ENCODE peak calls at places on chromosome 4, in five cellular contexts. I, S, N, H and T are unnamed samples.

GRCh38 chr4:31360786-31361185 is 640.6 kb downstream of the PCDH7 start:
- DNase-seq in I (no peak), S (no peak), H (no peak), N (no peak), T (no peak)

GRCh38 chr4:164890691-164891090 is 13.7 kb downstream of the APELA start:
- DNase-seq in N (no peak), I (no peak), S (no peak), H (no peak), T (no peak)

GRCh38 chr4:153022233-153022632 is 86.1 kb downstream of the FHDC1 start:
- DNase-seq in N (no peak), I (no peak), H (no peak), S (no peak), T (no peak)

GRCh38 chr4:60589425-60589824 is 610.7 kb upstream of the ADGRL3 start:
- DNase-seq in H (no peak), S (no peak), I (no peak), N (no peak), T (no peak)

GRCh38 chr4:94545296-94545695 is 93.6 kb downstream of the PDLIM5 start:
- DNase-seq in I (no peak), H (peak), N (no peak), S (no peak), T (no peak)

GRCh38 chr4:79551555-79551954 is 143.5 kb upstream of the GK2 start:
- DNase-seq in I (no peak), N (no peak), H (no peak), S (no peak), T (no peak)

GRCh38 chr4:168886361-168886760 is 123.7 kb downstream of the CBR4 start:
- DNase-seq in S (no peak), H (no peak), N (no peak), I (no peak), T (peak)

GRCh38 chr4:105748222-105748621 is 39.6 kb downstream of the GSTCD start:
- DNase-seq in S (no peak), I (no peak), H (no peak), N (no peak), T (no peak)

GRCh38 chr4:108571027-108571569 is 49.3 kb upstream of the RPL34 start:
- DNase-seq in I (no peak), N (no peak), S (no peak), H (no peak), T (no peak)

GRCh38 chr4:117477925-117478324 is 392.5 kb upstream of the TRAM1L1 start:
- DNase-seq in N (no peak), S (no peak), H (no peak), I (no peak), T (no peak)

GRCh38 chr4:11051181-11051580 is 366.6 kb upstream of the CLNK start:
- DNase-seq in H (no peak), I (no peak), N (no peak), S (no peak), T (no peak)

GRCh38 chr4:25783943-25784342 is 78.8 kb downstream of the SEL1L3 start:
- DNase-seq in I (no peak), H (no peak), S (no peak), N (no peak), T (no peak)

GRCh38 chr4:17203767-17204166 is 305.3 kb upstream of the LDB2 start:
- DNase-seq in H (no peak), S (no peak), N (no peak), I (no peak), T (no peak)

GRCh38 chr4:41535911-41536361 is 2.0 kb upstream of the LIMCH1 start:
- DNase-seq in H (no peak), S (no peak), N (no peak), I (no peak), T (no peak)

GRCh38 chr4:21134994-21135393 is 434.7 kb downstream of the PACRGL start:
- DNase-seq in I (no peak), S (no peak), H (no peak), N (no peak), T (no peak)
- TF ChIP-seq SP1 in I (no peak), S (no peak), H (no peak), N (no peak), T (no peak)

GRCh38 chr4:120616-121015 is 3.7 kb upstream of the ZNF718 start:
- DNase-seq in S (no peak), H (no peak), N (no peak), I (no peak), T (no peak)

GRCh38 chr4:125833-126232 is 1.5 kb downstream of the ZNF718 start:
- DNase-seq in H (no peak), S (no peak), N (no peak), I (no peak), T (no peak)

GRCh38 chr4:125085-125820 is 952 bp downstream of the ZNF718 start:
- DNase-seq in S (peak), N (no peak), I (no peak), H (no peak), T (no peak)

GRCh38 chr4:121408-122084 is 2.8 kb upstream of the ZNF718 start:
- DNase-seq in H (no peak), N (no peak), I (no peak), S (no peak), T (no peak)

DNA sequence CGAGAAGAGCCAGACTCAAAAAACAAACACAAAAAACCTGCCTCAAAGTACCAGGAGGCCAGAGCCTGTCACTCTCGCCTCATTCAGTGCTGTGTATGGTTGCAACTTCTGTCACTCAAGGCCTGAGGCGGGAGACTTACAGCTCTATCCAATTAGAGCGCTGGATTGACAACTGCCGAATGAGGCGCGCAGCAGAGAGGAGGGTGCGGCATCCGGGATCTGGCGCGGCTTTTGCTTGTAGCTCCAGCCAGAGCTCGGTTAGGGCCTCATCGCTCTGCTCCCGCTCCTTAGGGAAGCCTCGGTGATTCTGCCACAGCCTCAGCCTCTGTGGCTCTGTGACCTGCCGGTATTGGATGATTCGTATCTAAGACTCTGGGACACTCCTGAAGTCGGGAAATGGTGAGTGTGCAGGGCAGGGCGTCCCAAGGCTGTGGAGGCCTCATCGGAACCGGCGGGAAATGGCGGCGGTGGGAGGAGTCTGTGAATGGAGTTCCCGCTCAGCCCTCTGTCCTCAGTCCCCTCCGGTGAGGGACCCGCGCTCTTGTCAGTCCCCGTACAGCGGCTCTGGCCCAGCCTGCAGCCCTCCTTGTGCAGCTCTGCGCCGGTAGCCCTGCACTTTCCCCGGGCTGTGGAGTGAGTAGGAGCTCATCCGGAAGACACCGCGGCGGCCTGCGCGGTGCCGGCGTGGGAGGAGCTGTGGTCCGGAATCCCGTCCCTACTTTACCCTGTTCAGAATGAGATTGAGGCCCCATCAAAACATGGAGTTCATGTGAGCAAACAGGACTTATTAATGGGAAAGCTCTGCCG is at the start of gene ZNF718:
- DNase-seq in I (peak), H (no peak), N (peak), S (peak), T (no peak)
- H3K9ac ChIP-seq in I (peak), H (no peak), N (peak), S (peak), T (no peak)

DNA sequence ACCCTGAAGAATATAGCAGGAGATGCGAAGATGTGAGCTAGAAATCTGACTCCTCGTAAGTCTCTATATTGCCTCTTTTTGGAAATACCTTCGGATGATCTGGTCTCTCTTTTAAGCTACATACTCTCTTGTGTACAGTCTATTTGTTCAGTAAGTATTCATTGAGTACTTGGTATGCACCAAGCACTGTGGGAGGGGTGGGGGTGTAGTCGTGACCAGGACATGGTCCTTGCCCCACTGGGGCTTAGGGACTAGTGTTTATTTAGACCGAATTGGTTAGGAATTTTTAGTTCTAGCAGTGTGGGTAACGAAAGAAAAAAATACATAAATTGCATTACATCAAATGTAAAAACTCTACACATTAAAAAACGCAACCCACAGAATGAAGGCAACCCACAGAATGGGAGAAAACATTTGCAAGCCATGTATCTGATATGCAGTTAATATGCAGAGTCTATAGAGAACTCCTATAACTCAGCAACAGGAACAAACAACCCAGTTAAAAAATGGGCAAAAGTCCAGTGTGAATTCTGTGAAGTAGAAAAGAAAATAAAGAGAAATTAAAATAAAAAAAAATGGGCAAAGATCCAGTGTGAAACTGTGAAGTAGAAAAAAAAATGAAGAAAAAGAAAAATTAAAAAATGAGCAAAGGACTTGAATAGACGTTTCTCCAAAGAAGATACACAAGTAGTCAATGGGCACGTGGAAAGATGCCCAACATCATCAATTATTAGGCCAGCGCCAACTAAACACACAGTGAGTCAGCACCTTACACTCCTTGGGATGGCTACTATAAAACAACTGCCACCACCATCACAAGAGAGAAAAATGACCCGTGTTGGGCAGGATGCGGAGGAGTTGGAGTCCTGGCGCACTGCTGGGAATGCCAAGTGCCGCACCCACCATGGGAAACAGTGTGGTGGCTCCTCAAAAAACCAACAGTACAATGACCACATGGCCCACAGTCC is 43.9 kb downstream of the RGS12 start:
- DNase-seq in S (no peak), I (no peak), H (no peak), N (no peak), T (no peak)
- H3K4me2 ChIP-seq in S (no peak), I (no peak), H (no peak), N (no peak), T (no peak)

DNA sequence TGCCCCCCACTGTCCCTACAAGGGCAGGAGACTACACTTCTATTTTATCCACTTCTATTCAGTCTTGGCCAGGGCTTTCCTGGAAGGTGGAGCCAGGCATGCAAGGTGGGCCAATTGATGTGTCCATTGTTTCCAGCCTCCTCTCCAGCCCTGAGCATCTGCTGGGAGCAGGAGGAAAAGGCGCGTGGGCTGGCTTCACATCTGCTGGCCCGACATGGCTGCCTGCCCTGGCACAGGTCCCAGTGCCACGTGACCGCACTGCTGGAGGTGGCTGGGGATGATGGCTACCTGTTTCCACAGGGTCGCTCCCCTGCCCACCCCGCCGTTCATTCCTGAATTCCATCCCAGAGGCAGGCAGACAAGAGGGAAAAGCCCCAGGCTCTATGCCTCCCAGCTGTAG is 247.7 kb downstream of the AFAP1 start:
- DNase-seq in H (no peak), N (no peak), I (no peak), S (no peak), T (no peak)
- TF ChIP-seq SP1 in H (no peak), N (no peak), I (no peak), S (no peak), T (no peak)

GRCh38 chr4:151313306-151314028 is 11.9 kb downstream of the SH3D19 start:
- DNase-seq in H (peak), N (no peak), S (no peak), I (no peak), T (no peak)
- H3K9ac ChIP-seq in H (no peak), N (no peak), S (no peak), I (no peak), T (peak)

GRCh38 chr4:140150886-140151699 is 2.9 kb downstream of the MAML3 start:
- DNase-seq in H (no peak), N (no peak), I (peak), S (peak), T (peak)
- H3K4me2 ChIP-seq in H (peak), N (peak), I (peak), S (peak), T (peak)

DNA sequence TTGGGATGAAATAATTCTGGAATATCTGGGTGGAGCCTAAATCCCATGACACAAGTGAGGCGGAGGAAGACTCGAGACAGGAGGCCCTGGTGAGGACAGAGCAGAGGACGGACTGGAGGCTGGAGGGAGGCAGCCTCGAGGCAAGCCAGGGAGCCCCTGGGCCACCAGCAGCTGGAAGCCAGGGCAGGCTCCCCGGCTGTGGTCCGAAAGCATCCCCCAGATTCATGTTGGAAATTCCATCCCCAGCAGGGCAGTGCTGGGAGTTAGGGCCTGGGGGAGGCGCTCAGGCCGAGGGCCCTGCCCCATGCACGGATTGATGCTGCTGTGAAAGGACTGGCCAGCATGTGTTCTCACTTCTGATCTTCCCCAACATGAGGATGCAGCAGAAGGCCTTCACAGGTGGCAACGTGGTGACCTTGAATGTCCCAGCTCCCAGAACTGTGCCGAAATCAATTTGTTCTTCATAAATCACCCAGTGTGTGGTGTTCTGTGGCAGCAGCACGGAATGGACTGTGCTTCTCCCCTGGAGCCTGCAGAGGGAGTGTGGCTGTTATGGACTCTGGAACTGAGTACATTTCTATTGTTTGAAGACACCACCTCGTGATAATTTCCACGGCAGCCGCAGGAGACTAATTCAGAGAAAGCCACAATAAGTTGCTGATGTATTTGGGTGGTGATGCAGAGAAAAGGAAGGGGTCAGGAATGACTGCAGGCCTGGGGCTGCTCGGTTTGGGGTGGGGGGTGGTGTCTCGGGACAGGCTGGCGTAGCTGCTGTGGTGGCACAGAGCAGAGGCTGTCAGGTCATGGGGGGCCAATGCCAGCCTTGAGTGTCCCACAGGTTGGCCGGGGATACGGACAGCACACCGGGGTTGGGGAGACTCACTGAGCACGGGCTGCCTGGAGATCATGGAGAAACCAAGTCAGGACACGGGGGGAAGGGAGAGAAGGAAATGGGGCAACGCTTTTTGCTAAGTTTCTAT is 56.9 kb downstream of the PCGF3 start:
- DNase-seq in S (no peak), I (no peak), H (peak), N (no peak), T (no peak)
- TF ChIP-seq SP1 in S (no peak), I (no peak), H (no peak), N (no peak), T (no peak)

DNA sequence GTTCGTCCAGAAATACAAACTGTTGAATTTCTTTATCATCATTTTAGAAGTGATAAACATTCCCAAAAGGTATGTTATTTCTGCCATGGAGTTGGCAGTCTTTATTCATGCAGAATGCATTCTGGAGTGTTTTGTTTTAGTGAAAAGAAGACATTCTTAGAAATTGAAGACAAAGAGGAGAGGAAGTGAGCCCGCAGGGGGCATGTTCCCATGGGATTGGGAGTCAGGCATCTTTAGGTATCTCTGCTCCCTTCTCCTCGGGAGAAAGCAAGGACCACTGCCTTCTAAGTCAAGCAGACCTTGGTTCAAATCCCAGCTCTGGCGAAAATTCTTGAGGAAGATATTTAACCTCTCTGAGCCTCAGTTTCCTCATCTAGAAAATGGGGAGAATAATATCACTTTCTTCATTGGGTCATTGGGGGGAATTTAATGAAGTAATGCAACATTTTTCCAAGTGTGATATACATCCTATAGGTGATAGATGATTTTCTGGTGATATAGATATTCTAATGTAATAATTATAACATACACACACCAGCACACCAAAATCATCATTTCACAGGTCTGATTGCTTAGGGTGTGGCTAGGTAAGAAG is 26.5 kb upstream of the CHRNA9 start:
- DNase-seq in H (no peak), S (no peak), N (no peak), I (no peak), T (no peak)
- H3K9ac ChIP-seq in H (no peak), S (no peak), N (peak), I (no peak), T (no peak)

GRCh38 chr4:141898336-141898735 is 262.0 kb downstream of the IL15 start:
- DNase-seq in S (no peak), H (no peak), I (no peak), N (no peak), T (no peak)
- H3K4me2 ChIP-seq in S (no peak), H (no peak), I (no peak), N (no peak), T (no peak)

DNA sequence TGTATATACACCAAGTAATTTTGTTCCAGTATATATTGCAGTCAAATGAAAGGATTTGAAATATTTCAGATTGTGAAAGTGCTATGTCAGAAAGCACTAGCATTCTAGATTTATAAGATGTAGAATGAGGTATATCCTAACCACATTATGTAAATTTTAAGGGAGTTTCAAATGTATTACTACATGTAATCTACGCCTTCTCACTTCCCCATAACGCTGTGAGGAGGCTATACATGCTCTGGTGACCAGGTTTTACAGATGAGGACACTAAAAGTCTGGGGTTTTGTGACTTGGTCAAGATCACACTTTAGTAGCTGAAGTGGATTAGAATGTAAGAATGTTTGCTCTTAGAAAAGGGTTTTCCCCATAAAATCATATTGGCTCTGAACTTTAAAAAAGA is 8.1 kb downstream of the ENPEP start:
- DNase-seq in S (no peak), H (no peak), N (peak), I (no peak), T (no peak)
- TF ChIP-seq SP1 in S (no peak), H (no peak), N (no peak), I (no peak), T (no peak)